ENCODE peak calls at places on chromosomes 6 and 20, in six cellular contexts. J is HFF-Myc, I is fibroblast of mammary gland, O is A549, B is lung, H is cardiac fibroblast. S is an unnamed sample.

GRCh38 chr6:11161031-11161966 is 49.8 kb upstream of the ERVFRD-1 start:
- DNase-seq in B (no peak), J (no peak), O (no peak), I (no peak), H (no peak), S (no peak)

GRCh38 chr6:31763617-31763940 is 1.1 kb downstream of the SAPCD1 start:
- DNase-seq in B (no peak), H (peak; percentile 70), O (no peak), J (peak; percentile 39), I (peak; percentile 33), S (peak; percentile 53)

GRCh38 chr20:4181956-4182945 is 166.9 kb upstream of the RNF24 start:
- DNase-seq in O (no peak), J (no peak), I (no peak), H (no peak), B (no peak), S (no peak)

GRCh38 chr6:123967900-123968299 is 164.2 kb downstream of the NKAIN2 start:
- DNase-seq in I (no peak), H (no peak), J (no peak), B (no peak), O (no peak), S (no peak)

GRCh38 chr20:51036226-51036625 is 13.3 kb upstream of the KCNG1 start:
- DNase-seq in O (no peak), B (no peak), J (no peak), I (no peak), H (no peak), S (no peak)

GRCh38 chr6:159760602-159761057 is 1.2 kb upstream of the ACAT2 start:
- DNase-seq in O (no peak), B (no peak), J (no peak), I (peak; percentile 33), H (peak; percentile 78), S (peak; percentile 23)

GRCh38 chr6:5984150-5985089 is 22.3 kb downstream of the NRN1 start:
- DNase-seq in I (no peak), J (no peak), B (no peak), H (no peak), O (no peak), S (no peak)

GRCh38 chr6:25136879-25137278 is 142.3 kb upstream of the CARMIL1 start:
- DNase-seq in O (no peak), I (peak; percentile 51), H (peak; percentile 46), J (no peak), B (no peak), S (no peak)

GRCh38 chr20:11352041-11352440 is 565.7 kb upstream of the BTBD3 start:
- DNase-seq in O (no peak), I (no peak), B (no peak), H (no peak), J (no peak), S (no peak)

GRCh38 chr20:57310821-57311514 is 18.6 kb upstream of the SPO11 start:
- DNase-seq in O (no peak), H (no peak), J (no peak), B (no peak), I (no peak), S (no peak)

GRCh38 chr6:150894935-150895686 is 29.6 kb downstream of the MTHFD1L start:
- DNase-seq in J (peak; percentile 73), I (peak; percentile 39), B (no peak), H (peak; percentile 54), O (no peak), S (no peak)

GRCh38 chr6:129766959-129767728 is 57.2 kb upstream of the ARHGAP18 start:
- DNase-seq in H (peak; percentile 46), O (no peak), I (peak; percentile 63), B (no peak), J (no peak), S (no peak)

GRCh38 chr6:101322921-101323320 is 70.6 kb upstream of the GRIK2 start:
- DNase-seq in I (no peak), J (no peak), H (no peak), O (no peak), B (no peak), S (no peak)

GRCh38 chr20:11585752-11586352 is 331.8 kb upstream of the BTBD3 start:
- DNase-seq in B (no peak), I (peak; percentile 9), O (no peak), H (peak; percentile 19), J (peak; percentile 10), S (no peak)

GRCh38 chr6:41451515-41452163 is 94.5 kb upstream of the FOXP4 start:
- DNase-seq in O (no peak), I (peak; percentile 47), J (no peak), B (no peak), H (peak; percentile 38), S (no peak)

GRCh38 chr6:77462359-77463307 is 658 bp downstream of the HTR1B start:
- DNase-seq in O (no peak), I (no peak), H (no peak), J (no peak), B (no peak), S (no peak)

GRCh38 chr6:25217275-25217674 is 61.9 kb upstream of the CARMIL1 start:
- DNase-seq in J (no peak), H (no peak), I (peak; percentile 71), O (no peak), B (no peak), S (no peak)

GRCh38 chr6:32046450-32047083 is 8.4 kb downstream of the CYP21A2 start:
- DNase-seq in O (no peak), B (no peak), H (peak; percentile 61), J (no peak), I (peak; percentile 20), S (no peak)

GRCh38 chr6:22095886-22096285 is 200.9 kb downstream of the PRL start:
- DNase-seq in I (peak; percentile 22), J (no peak), O (no peak), H (peak; percentile 71), B (no peak), S (no peak)

GRCh38 chr6:26296857-26297648 is 67.9 kb upstream of the BTN3A2 start:
- DNase-seq in H (no peak), O (no peak), J (no peak), B (no peak), I (peak; percentile 71), S (peak; percentile 42)

GRCh38 chr6:27238010-27238983 is 9.2 kb upstream of the PRSS16 start:
- DNase-seq in J (no peak), I (no peak), H (peak; percentile 30), B (no peak), O (no peak), S (no peak)

GRCh38 chr20:38125157-38126056 is 39.7 kb downstream of the TGM2 start:
- DNase-seq in I (peak; percentile 21), H (peak; percentile 90), B (peak; percentile 77), J (no peak), O (no peak), S (no peak)

GRCh38 chr20:12316794-12317193 is 399.1 kb downstream of the BTBD3 start:
- DNase-seq in O (no peak), B (no peak), I (no peak), J (no peak), H (no peak), S (no peak)

GRCh38 chr6:169780571-169781091 is 29.2 kb downstream of the ERMARD start:
- DNase-seq in J (no peak), H (no peak), B (no peak), I (no peak), O (no peak), S (no peak)

GRCh38 chr6:28789553-28790083 is 134.2 kb downstream of the TRIM27 start:
- DNase-seq in H (peak; percentile 66), B (no peak), I (peak; percentile 75), J (no peak), O (no peak), S (no peak)

DNA sequence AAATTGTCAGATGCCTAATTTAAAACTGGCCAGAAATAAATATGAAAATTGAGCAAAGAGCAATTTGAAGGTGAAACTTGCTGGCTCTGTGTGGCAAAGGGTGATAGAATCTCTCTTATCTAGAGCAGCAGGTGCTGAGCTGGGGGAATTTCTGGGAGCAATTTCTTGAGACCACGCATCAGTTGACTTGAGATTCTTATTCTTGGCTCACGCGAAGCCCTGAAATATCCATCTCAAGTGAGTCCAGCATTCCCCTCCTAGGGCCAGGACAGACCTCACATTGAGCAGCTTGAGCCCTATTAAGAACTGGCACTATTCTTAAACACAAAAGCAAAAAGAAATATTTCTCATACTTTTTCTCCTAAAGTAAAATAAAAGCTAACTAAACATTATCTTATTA is 66.3 kb downstream of the MAP7 start:
- DNase-seq in J (no peak), I (no peak), B (no peak), H (no peak), O (no peak), S (no peak)
- H3K4me3 ChIP-seq in J (no peak overlapping the region), I (no peak overlapping the region), B (no peak overlapping the region), H (no peak overlapping the region), O (no peak overlapping the region), S (no peak overlapping the region)

DNA sequence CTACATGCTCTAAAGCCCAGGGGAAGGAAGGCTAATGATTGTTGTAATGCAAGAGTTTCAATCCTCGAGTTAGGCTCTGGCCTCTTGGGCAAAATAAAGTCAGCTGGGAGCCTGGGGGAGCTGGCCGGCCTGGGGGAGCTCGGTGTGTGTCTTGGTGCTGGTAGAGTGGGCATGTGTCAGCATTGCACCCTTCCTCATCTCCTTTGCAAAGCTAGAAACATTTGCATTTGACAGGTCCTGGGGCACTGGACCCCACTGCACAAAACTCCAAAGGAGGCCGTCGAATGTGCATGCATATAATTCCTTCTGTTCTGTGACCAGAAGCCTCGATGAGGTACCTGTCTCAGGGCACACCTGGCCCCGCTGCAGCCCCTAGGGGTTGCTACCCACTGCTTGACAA is 74.6 kb upstream of the SLC22A23 start:
- DNase-seq in I (no peak), O (no peak), B (no peak), J (no peak), H (no peak), S (no peak)
- TF ChIP-seq CTCF in I (no peak), O (no peak), B (no peak), J (no peak), H (no peak), S (no peak)

GRCh38 chr6:167796668-167797031 is 30.1 kb upstream of the AFDN start:
- DNase-seq in H (no peak), B (peak; percentile 29), I (no peak), J (no peak), O (no peak), S (no peak)

GRCh38 chr6:167794386-167795157 is 32.1 kb upstream of the AFDN start:
- DNase-seq in B (peak; percentile 19), J (no peak), H (no peak), O (no peak), I (no peak), S (no peak)

GRCh38 chr6:167795321-167795811 is 31.3 kb upstream of the AFDN start:
- DNase-seq in B (peak; percentile 14), J (no peak), I (no peak), H (no peak), O (no peak), S (no peak)

GRCh38 chr6:167797079-167797870 is 29.4 kb upstream of the AFDN start:
- DNase-seq in B (peak; percentile 26), J (no peak), H (no peak), I (no peak), O (no peak), S (no peak)

GRCh38 chr6:167795874-167796667 is 30.6 kb upstream of the AFDN start:
- DNase-seq in B (peak; percentile 48), J (no peak), H (peak; percentile 8), O (no peak), I (no peak), S (no peak)
- H3K4me3 ChIP-seq in B (peak overlapping the region; percentile 5), J (no peak overlapping the region), H (peak overlapping the region; percentile 24), O (no peak overlapping the region), I (no peak overlapping the region), S (no peak overlapping the region)

DNA sequence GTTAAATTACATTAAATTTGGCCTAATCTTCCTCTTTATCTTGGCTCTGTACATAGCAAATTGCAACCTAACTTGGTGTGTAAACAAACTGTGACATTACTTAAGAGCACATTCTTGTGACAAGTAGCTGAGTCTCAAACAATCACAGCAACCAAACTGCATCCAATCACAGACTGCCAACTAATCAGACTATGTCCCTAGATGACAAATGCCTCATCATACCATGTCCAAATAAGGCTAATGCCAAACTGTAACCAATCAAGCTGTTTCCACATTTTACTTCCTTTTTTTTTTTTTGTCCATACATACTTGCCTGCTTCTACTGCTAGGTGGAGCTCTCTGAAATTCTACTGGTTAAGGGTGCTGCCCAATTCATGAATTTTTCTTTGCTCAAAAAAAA is 209.0 kb downstream of the BMP2 start:
- DNase-seq in B (no peak), O (no peak), H (no peak), I (peak; percentile 26), J (no peak), S (no peak)
- TF ChIP-seq CTCF in B (no peak), O (no peak), H (no peak), I (no peak), J (no peak), S (no peak)